ENCODE peak calls at places on chromosomes 1 and 21, in seven cellular contexts. D is kidney; G is coronary artery; Q is GM23338; J is activated B cell treated with CpG ODN at 0.5 μM for 24 hours; Y is CD4-positive, alpha-beta T cell; T is foreskin fibroblast. Z is an unnamed sample.

GRCh38 chr1:89311757-89312156 is 39.1 kb upstream of the GBP5 start:
- DNase-seq in D (peak), G (no peak), Q (no peak), J (no peak), Y (no peak), T (no peak), Z (no peak)

GRCh38 chr1:186271032-186271431 is 104.0 kb downstream of the TPR start:
- DNase-seq in D (no peak), G (no peak), Q (no peak), J (no peak), Y (no peak), T (no peak), Z (no peak)

GRCh38 chr1:109104364-109105151 is 9.4 kb upstream of the ELAPOR1 start:
- DNase-seq in D (no peak), G (no peak), Q (no peak), J (no peak), Y (no peak), T (peak), Z (no peak)

GRCh38 chr1:94979126-94979525 is 52.2 kb upstream of the CNN3 start:
- DNase-seq in D (no peak), G (no peak), Q (no peak), J (no peak), Y (no peak), T (no peak), Z (no peak)

GRCh38 chr1:30749691-30750583 is 7.6 kb downstream of the LAPTM5 start:
- DNase-seq in D (peak), G (no peak), Q (no peak), J (peak), Y (peak), T (no peak), Z (peak)

GRCh38 chr1:27349784-27350672 is 8.2 kb downstream of the SYTL1 start:
- DNase-seq in D (peak), G (no peak), Q (peak), J (no peak), Y (no peak), T (peak), Z (no peak)

GRCh38 chr1:210328746-210329488 is at the start of gene HHAT:
- DNase-seq in D (peak), G (peak), Q (peak), J (peak), Y (no peak), T (peak), Z (no peak)

GRCh38 chr1:243312962-243313634 is 57.3 kb downstream of the SDCCAG8 start:
- DNase-seq in D (no peak), G (no peak), Q (no peak), J (no peak), Y (no peak), T (no peak), Z (no peak)

DNA sequence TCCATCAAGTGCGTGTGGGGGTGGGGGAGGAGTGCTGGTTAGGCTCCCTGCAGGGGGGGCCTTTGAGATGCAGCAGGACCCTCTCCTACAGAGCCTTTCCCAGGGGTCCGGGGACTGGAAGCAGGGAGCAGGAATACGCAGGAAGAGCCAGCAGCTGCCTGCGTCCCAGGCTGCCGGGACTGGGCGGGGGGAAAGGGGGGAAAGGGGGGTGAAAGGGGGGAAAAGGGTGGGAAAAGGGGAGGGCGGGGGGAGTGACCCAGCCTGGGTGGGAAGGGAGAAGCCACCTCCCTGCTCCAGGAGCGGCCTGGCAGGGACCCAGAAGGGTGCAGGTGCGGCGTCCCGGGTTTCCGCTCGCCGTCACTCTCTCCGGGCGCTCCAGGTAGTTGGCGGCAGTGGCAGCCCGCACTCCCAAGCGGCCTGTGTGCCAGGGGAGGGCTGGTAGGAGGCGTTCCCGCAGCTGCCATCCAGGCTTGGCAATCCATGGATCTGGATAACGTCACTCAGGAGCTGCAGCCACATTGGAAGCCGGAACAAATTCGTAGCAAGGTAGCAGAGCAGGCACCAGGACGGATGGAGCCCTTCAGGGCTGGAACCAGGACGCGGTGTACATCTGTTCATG is 141.0 kb upstream of the NGF start:
- DNase-seq in D (peak), G (peak), Q (peak), J (no peak), Y (no peak), T (no peak), Z (no peak)
- TF ChIP-seq CTCF in D (no peak), G (no peak), Q (no peak), J (no peak), Y (no peak), T (no peak), Z (no peak)

GRCh38 chr1:236565530-236565929 is 38.8 kb downstream of the HEATR1 start:
- DNase-seq in D (no peak), G (no peak), Q (peak), J (no peak), Y (no peak), T (no peak), Z (no peak)

GRCh38 chr1:236561976-236562375 is 38.2 kb downstream of the LGALS8 start:
- DNase-seq in D (no peak), G (no peak), Q (no peak), J (no peak), Y (no peak), T (no peak), Z (no peak)

GRCh38 chr1:236556606-236557005 is 32.8 kb downstream of the LGALS8 start:
- DNase-seq in D (no peak), G (no peak), Q (no peak), J (no peak), Y (no peak), T (no peak), Z (no peak)

GRCh38 chr1:236558069-236558468 is 34.3 kb downstream of the LGALS8 start:
- DNase-seq in D (no peak), G (no peak), Q (no peak), J (no peak), Y (no peak), T (no peak), Z (no peak)

DNA sequence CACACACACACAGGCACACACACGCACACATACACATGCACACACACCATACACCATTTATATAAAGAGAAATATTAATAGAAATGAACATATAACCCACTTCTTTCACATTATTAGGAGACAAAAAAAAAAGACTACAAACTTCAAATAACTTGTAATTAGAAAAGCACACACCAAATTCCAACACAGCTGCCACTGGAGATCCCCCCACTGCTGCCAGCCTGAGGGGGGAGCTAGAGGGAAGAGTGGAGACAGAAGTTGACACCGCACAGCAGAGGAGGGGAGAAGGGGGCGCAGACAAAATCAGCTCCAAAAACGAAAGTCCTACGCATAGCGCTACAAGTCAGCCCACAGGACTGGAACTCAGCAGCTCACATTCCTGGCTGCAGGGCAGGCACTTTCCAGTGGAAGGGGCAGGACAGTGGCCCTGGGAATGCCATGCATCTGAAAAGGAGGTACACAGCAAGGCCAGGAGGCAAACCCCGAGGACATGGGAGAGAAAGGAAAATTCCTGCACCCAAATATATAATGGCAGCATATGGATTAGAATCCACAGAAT is 36.5 kb downstream of the LGALS8 start:
- DNase-seq in D (no peak), G (no peak), Q (peak), J (no peak), Y (no peak), T (no peak), Z (no peak)
- TF ChIP-seq CTCF in D (no peak), G (no peak), Q (peak), J (no peak), Y (no peak), T (no peak), Z (no peak)

DNA sequence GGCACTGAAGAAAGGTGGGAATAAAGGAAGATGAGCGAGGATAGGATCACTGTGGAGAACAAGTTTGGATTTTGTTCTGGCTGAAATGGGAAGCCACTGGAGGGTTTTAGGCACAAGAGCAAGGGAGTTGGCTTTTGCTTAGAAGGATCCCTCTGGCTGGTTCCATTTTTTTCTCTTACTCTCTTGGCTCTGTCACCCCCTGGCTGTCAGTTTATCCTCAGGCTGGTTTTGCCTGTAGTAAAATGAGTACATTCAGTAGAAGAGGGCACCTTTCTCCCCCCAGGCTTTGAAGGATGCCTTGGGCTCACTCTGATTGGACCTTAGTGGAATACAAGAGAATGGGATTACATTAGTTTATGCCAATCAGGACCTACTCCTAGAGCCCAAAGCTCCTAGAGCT is 17.1 kb downstream of the CACHD1 start:
- DNase-seq in D (no peak), G (no peak), Q (peak), J (no peak), Y (no peak), T (no peak), Z (no peak)
- TF ChIP-seq CTCF in D (no peak), G (no peak), Q (peak), J (no peak), Y (no peak), T (no peak), Z (no peak)

DNA sequence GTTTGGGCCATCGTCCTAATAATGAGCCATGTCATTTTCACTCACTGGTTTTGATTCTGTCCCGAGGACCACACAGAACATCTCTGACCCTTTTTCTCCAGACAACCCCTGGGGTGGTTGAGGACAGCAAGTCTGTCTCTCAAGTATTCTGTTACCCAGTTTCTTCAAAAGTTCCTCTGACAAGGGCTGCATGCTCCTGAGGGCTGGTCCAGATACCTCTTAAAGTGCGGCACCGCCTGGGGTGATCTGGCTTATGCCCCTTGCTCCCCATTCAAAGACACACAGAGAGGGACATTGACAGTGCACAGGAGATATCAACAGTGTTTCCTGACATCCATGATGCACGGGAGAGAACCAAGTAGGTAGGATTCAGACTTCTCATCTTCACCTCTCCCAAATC is 132.9 kb upstream of the EDN2 start:
- DNase-seq in D (no peak), G (no peak), Q (no peak), J (no peak), Y (no peak), T (no peak), Z (no peak)
- TF ChIP-seq CTCF in D (no peak), G (no peak), Q (no peak), J (no peak), Y (no peak), T (no peak), Z (no peak)

DNA sequence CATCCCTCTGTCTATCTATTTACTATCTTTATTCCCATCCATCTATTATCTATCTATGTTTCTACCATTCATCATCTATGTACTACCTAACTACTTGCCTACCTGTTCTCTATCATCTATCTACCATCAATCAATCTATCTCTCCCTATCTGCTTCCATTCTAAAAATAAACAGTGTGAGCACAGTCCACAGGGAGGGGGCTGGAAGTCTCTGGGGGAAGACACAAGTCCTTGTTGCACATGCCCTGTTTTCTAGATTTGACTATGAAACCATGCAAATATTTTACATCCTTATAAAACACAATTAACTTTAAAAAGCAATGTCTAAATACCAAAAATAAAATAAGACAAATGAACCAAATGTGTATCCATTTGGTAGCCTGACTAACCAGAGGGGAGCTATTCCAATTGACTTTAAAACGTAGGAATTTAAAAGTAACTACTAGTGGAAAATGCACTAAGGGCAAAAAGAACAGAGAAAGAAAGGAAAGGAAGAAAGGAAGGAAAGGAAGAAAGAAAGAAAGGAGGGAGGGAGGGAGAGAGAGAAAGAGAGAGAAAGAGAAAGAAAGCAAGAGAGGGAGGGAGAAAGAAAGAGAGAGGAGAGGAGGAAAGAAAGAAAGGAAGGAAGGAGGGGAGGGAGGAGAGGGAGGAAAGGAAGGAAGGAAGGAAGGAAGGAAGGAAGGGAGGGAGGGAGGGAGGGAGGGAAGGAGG is 13.6 kb upstream of the RIPK4 start:
- DNase-seq in D (no peak), G (no peak), Q (no peak), J (no peak), Y (no peak), T (no peak), Z (peak)
- TF ChIP-seq CTCF in D (no peak), G (no peak), Q (no peak), J (no peak), Y (no peak), T (no peak), Z (no peak)

GRCh38 chr1:47436304-47436978 is 1.4 kb upstream of the FOXD2 start:
- DNase-seq in D (peak), G (peak), Q (peak), J (peak), Y (peak), T (peak), Z (peak)
- TF ChIP-seq CTCF in D (peak), G (peak), Q (peak), J (no peak), Y (peak), T (peak), Z (peak)

Z was measured in CD14-positive monocyte.